ENCODE peak calls at places on chromosomes 16 and 17, in ten cellular contexts. O is ovary; U is Karpas-422; A is heart left ventricle; K is CD8-positive, alpha-beta memory T cell; M is lower lobe of right lung; J is IMR-90; G is fibroblast of lung; Q is mammary epithelial cell; V is H9. T is an unnamed sample. For H3K4me1, the result is how much of the 10 kb centered on the place peaks cover.

GRCh38 chr16:27721548-27722265 is 171.8 kb downstream of the KATNIP start:
- DNase-seq in O (peak), U (no peak), A (peak), K (no peak), M (no peak), J (peak), G (peak), Q (no peak), V (no peak), T (peak)

GRCh38 chr16:1495281-1496262 is 2.4 kb downstream of the TELO2 start:
- DNase-seq in O (no peak), U (no peak), A (no peak), K (no peak), M (peak), J (no peak), G (no peak), Q (no peak), V (no peak), T (no peak)

GRCh38 chr17:9512323-9513168 is 63.1 kb downstream of the STX8 start:
- DNase-seq in O (no peak), U (no peak), A (no peak), K (no peak), M (no peak), J (peak), G (peak), Q (peak), V (no peak), T (no peak)

GRCh38 chr17:67390646-67391480 is 13.8 kb downstream of the PITPNC1 start:
- DNase-seq in O (no peak), U (no peak), A (peak), K (peak), M (peak), J (peak), G (peak), Q (peak), V (no peak), T (peak)

GRCh38 chr17:62653002-62653830 is 25.7 kb downstream of the MRC2 start:
- DNase-seq in O (peak), U (peak), A (peak), K (peak), M (peak), J (peak), G (peak), Q (no peak), V (peak), T (peak)

GRCh38 chr16:89431158-89431584 is 59.2 kb downstream of the ANKRD11 start:
- DNase-seq in O (peak), U (no peak), A (no peak), K (no peak), M (no peak), J (peak), G (peak), Q (no peak), V (no peak), T (no peak)

GRCh38 chr16:17511340-17511739 is 40.6 kb upstream of the XYLT1 start:
- DNase-seq in O (no peak), U (no peak), A (no peak), K (no peak), M (no peak), J (peak), G (peak), Q (no peak), V (no peak), T (no peak)

GRCh38 chr17:73194514-73195222 is 1.8 kb downstream of the COG1 start:
- DNase-seq in O (no peak), U (no peak), A (no peak), K (no peak), M (no peak), J (peak), G (peak), Q (no peak), V (no peak), T (peak)

GRCh38 chr17:47862621-47863440 is 11.9 kb upstream of the SP6 start:
- DNase-seq in O (no peak), U (no peak), A (no peak), K (no peak), M (no peak), J (peak), G (peak), Q (peak), V (no peak), T (no peak)

GRCh38 chr17:76270770-76271668 is 5.9 kb downstream of the UBALD2 start:
- DNase-seq in O (no peak), U (no peak), A (no peak), K (no peak), M (no peak), J (no peak), G (no peak), Q (no peak), V (no peak), T (no peak)
- H3K4me1 ChIP-seq in O (under half), U (under half), A (under half), K (half or more), M (half or more), J (under half), G (under half), Q (under half), V (under half), T (half or more)

DNA sequence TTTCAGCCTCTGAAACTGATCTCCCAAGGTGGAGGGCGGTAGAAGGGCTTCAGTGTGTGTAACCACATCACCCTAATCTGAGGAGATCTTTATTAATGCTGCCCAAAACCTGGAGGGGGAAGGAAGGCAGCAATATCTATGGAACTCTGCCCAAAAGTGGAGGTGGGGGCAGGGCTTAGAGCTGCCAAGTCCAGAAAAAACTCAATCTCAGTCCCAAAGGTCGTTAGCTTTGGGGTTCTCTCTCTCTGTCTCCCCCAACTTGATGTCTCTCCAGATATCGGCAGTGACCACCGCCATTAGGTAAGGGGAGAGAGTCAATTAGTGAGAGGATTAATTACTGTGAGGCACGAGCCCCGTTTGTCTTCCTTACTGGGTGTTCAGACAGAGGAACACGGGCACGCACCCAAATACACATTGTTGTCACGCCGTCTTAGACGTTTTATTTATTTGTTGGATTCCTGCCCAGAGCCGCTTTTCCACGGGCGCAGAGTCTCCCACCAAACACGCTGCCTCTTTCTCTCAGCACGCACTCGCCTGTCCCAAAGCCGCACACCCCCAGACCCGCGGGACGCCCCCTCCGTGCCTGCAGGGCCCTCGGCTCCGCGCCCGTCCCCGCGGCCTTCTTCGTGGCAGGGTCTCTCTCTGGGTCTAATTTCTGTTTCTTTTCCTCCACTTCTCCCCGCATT is 5.4 kb upstream of the LHX1 start:
- DNase-seq in O (no peak), U (no peak), A (no peak), K (no peak), M (no peak), J (no peak), G (peak), Q (no peak), V (peak), T (no peak)
- H3K4me1 ChIP-seq in O (under half), U (under half), A (under half), K (under half), M (half or more), J (under half), G (under half), Q (under half), V (under half), T (half or more)

DNA sequence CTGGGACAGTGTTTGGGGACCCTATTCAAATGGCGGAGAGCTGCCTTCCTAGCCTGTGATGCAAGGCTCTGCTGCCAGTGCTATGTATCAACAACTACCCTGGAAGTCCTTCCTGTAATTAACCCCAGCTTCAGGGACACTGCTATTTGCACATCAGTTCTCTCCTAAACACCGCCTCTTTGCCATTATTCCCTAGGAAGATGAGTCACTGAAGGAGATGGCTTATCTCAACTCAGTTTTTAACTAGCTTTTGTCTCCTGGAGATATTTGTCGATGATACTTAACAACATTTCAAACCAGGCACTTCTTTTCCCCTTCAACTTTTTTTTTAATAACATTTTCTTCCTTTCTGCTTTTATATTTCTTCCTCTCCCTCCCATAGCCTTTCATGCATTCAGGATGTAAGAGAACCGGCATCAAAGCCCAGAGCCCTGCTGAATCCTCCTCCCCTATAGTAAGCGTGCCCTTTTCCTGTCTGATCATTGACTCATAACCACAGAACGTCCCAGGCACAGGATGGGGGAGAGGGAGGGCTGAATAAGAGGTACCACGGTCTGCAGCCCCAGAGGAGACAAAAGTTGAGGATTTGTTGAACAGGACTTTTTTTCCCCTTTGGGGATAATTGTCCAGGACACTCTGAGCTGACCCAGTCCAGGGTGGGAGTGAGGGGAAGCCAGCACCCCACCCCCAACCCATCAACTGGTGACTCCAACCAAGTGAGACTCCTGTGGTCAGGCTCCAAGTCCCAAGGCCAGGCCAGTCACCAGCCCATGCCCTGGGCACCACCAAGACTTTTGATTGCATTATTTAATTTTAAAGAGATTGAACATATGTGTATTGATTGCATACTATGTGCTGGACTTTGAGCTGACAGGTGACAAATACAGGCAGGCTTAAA is 387.9 kb upstream of the SALL1 start:
- DNase-seq in O (no peak), U (no peak), A (no peak), K (no peak), M (no peak), J (peak), G (peak), Q (peak), V (no peak), T (no peak)
- H3K4me1 ChIP-seq in O (under half), U (under half), A (under half), K (under half), M (under half), J (under half), G (under half), Q (under half), V (under half), T (under half)

GRCh38 chr17:68511671-68512246 is 471 bp upstream of the PRKAR1A start:
- DNase-seq in O (peak), U (peak), A (peak), K (peak), M (peak), J (peak), G (peak), Q (peak), V (peak), T (peak)

GRCh38 chr17:68512247-68512966 is at the start of gene PRKAR1A:
- DNase-seq in O (peak), U (peak), A (peak), K (peak), M (peak), J (peak), G (peak), Q (peak), V (peak), T (peak)

GRCh38 chr17:68513932-68514331 is 1.7 kb downstream of the PRKAR1A start:
- DNase-seq in O (no peak), U (no peak), A (no peak), K (no peak), M (no peak), J (no peak), G (no peak), Q (no peak), V (no peak), T (no peak)

GRCh38 chr17:68511254-68511670 is 968 bp upstream of the PRKAR1A start:
- DNase-seq in O (no peak), U (no peak), A (no peak), K (no peak), M (no peak), J (no peak), G (no peak), Q (no peak), V (no peak), T (no peak)

DNA sequence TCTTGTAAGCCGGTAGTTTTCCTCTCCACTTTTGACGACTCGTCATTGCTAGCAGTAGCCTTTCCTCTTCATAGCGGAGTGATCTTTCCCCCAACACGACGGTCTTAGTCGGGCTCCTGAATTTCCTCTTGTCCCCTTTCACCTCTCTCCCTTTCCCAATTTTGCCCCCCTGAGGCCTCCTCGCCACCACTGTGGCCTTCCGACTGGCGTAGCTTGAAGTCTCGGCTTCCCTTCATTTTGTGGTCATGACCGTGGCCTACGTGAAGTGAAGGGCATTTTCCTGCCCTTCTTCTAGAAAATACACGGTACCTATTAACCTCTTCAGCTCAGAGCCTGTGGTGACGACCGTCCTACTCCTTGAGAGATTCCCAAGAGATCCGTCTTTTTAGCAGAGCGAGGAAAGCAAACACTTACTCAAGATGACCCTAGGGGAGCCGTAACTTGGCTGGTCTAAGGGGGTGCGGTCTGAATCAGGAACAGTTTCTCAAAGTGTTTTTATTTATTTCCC is 791 bp downstream of the PRKAR1A start:
- DNase-seq in O (no peak), U (peak), A (no peak), K (no peak), M (no peak), J (peak), G (peak), Q (peak), V (no peak), T (peak)
- H3K4me1 ChIP-seq in O (under half), U (under half), A (under half), K (under half), M (half or more), J (under half), G (under half), Q (under half), V (under half), T (under half)

GRCh38 chr16:81629896-81630631 is 149.0 kb upstream of the PLCG2 start:
- DNase-seq in O (no peak), U (no peak), A (no peak), K (no peak), M (no peak), J (no peak), G (no peak), Q (no peak), V (no peak), T (no peak)
- H3K4me1 ChIP-seq in O (under half), U (under half), A (under half), K (under half), M (under half), J (under half), G (under half), Q (under half), V (under half), T (under half)

T was measured in tibial artery.